ENCODE peak calls at places on chromosomes 1 and 21, in eight cellular contexts. S, K, N, V, A, C, P and Y are unnamed samples.

GRCh38 chr1:244074559-244075171 is 23.6 kb downstream of the ZBTB18 start:
- DNase-seq in S (no peak), K (peak), N (no peak), V (no peak), A (peak), C (peak), P (no peak), Y (no peak)

GRCh38 chr1:200850554-200850953 is 22.2 kb upstream of the GPR25 start:
- DNase-seq in S (no peak), K (no peak), N (no peak), V (no peak), A (no peak), C (no peak), P (no peak), Y (no peak)

GRCh38 chr1:86753700-86754099 is 49.3 kb downstream of the SH3GLB1 start:
- DNase-seq in S (no peak), K (no peak), N (no peak), V (no peak), A (no peak), C (no peak), P (peak), Y (no peak)

GRCh38 chr1:70090875-70091274 is 114.5 kb downstream of the LRRC40 start:
- DNase-seq in S (peak), K (no peak), N (no peak), V (no peak), A (no peak), C (no peak), P (no peak), Y (peak)

GRCh38 chr1:33569331-33569730 is 96.9 kb downstream of the ZSCAN20 start:
- DNase-seq in S (no peak), K (no peak), N (no peak), V (no peak), A (no peak), C (no peak), P (no peak), Y (no peak)

GRCh38 chr1:209896346-209896745 is 41.7 kb upstream of the SYT14 start:
- DNase-seq in S (peak), K (no peak), N (no peak), V (no peak), A (no peak), C (no peak), P (no peak), Y (no peak)

GRCh38 chr21:45957551-45957950 is 24.0 kb upstream of the COL6A1 start:
- DNase-seq in S (no peak), K (no peak), N (no peak), V (no peak), A (no peak), C (no peak), P (no peak), Y (no peak)

GRCh38 chr21:27833298-27833697 is 866.4 kb upstream of the ADAMTS5 start:
- DNase-seq in S (no peak), K (no peak), N (no peak), V (no peak), A (no peak), C (no peak), P (no peak), Y (no peak)

GRCh38 chr1:56533621-56534020 is 45.7 kb downstream of the PLPP3 start:
- DNase-seq in S (no peak), K (no peak), N (no peak), V (no peak), A (no peak), C (no peak), P (no peak), Y (no peak)

GRCh38 chr1:117627562-117628165 is 21.8 kb downstream of the TENT5C start:
- DNase-seq in S (no peak), K (no peak), N (no peak), V (no peak), A (no peak), C (no peak), P (peak), Y (no peak)

GRCh38 chr1:224922404-224923164 is 6.9 kb upstream of the DNAH14 start:
- DNase-seq in S (peak), K (no peak), N (no peak), V (peak), A (no peak), C (no peak), P (peak), Y (peak)

GRCh38 chr1:192878249-192878648 is 69.4 kb downstream of the RGS2 start:
- DNase-seq in S (peak), K (no peak), N (peak), V (no peak), A (no peak), C (no peak), P (no peak), Y (no peak)

GRCh38 chr1:231694081-231694443 is 67.5 kb downstream of the DISC1 start:
- DNase-seq in S (no peak), K (no peak), N (no peak), V (no peak), A (no peak), C (no peak), P (peak), Y (no peak)

GRCh38 chr1:97332716-97333115 is 588.1 kb downstream of the DPYD start:
- DNase-seq in S (peak), K (no peak), N (no peak), V (no peak), A (no peak), C (no peak), P (no peak), Y (no peak)

GRCh38 chr1:53660666-53661065 is 78.3 kb downstream of the GLIS1 start:
- DNase-seq in S (no peak), K (no peak), N (no peak), V (no peak), A (no peak), C (no peak), P (no peak), Y (no peak)

GRCh38 chr1:171457412-171457811 is 27.9 kb upstream of the PRRC2C start:
- DNase-seq in S (peak), K (no peak), N (no peak), V (no peak), A (no peak), C (no peak), P (no peak), Y (no peak)

GRCh38 chr21:15809818-15810217 is 80.0 kb downstream of the USP25 start:
- DNase-seq in S (peak), K (no peak), N (no peak), V (no peak), A (no peak), C (no peak), P (peak), Y (peak)

GRCh38 chr1:3564921-3565831 is 46.1 kb downstream of the MEGF6 start:
- DNase-seq in S (peak), K (peak), N (no peak), V (peak), A (no peak), C (peak), P (no peak), Y (no peak)

GRCh38 chr1:235943581-235944114 is 76.9 kb upstream of the LYST start:
- DNase-seq in S (peak), K (no peak), N (no peak), V (no peak), A (no peak), C (no peak), P (no peak), Y (peak)

GRCh38 chr1:169534653-169535052 is 48.9 kb upstream of the SLC19A2 start:
- DNase-seq in S (no peak), K (no peak), N (no peak), V (no peak), A (no peak), C (no peak), P (no peak), Y (no peak)

GRCh38 chr1:89523597-89524368 is 846 bp upstream of the LRRC8B start:
- DNase-seq in S (no peak), K (peak), N (no peak), V (peak), A (no peak), C (peak), P (peak), Y (no peak)

GRCh38 chr21:35234725-35235124 is 185.6 kb upstream of the RUNX1 start:
- DNase-seq in S (no peak), K (no peak), N (no peak), V (no peak), A (no peak), C (no peak), P (no peak), Y (no peak)

GRCh38 chr1:39490596-39491145 is 765 bp upstream of the BMP8A start:
- DNase-seq in S (no peak), K (peak), N (no peak), V (no peak), A (no peak), C (peak), P (peak), Y (no peak)